ENCODE peak calls at places on chromosomes 3 and 15, in five cellular contexts. D is SJSA1; R is effector memory CD4-positive, alpha-beta T cell; I is pancreas; O is heart left ventricle. H is an unnamed sample.

GRCh38 chr3:175153595-175153994 is 294.5 kb downstream of the NAALADL2 start:
- DNase-seq in D (no peak), R (no peak), I (no peak), O (no peak), H (no peak)

GRCh38 chr3:128620268-128620691 is 30.3 kb downstream of the RPN1 start:
- DNase-seq in D (no peak), R (no peak), I (no peak), O (no peak), H (no peak)

GRCh38 chr15:91472316-91472756 is 372.3 kb downstream of the SV2B start:
- DNase-seq in D (no peak), R (peak), I (no peak), O (no peak), H (no peak)

GRCh38 chr15:81480645-81481053 is 106.6 kb upstream of the TMC3 start:
- DNase-seq in D (peak), R (no peak), I (no peak), O (no peak), H (peak)

GRCh38 chr3:118977118-118977517 is 57.5 kb downstream of the IGSF11 start:
- DNase-seq in D (no peak), R (no peak), I (no peak), O (no peak), H (no peak)

GRCh38 chr15:63718590-63719035 is 115.1 kb downstream of the HERC1 start:
- DNase-seq in D (peak), R (no peak), I (no peak), O (no peak), H (no peak)

GRCh38 chr15:61169904-61170695 is 59.0 kb downstream of the RORA start:
- DNase-seq in D (no peak), R (no peak), I (no peak), O (no peak), H (no peak)

GRCh38 chr3:17412950-17413530 is 329.4 kb downstream of the TBC1D5 start:
- DNase-seq in D (peak), R (no peak), I (no peak), O (no peak), H (no peak)

GRCh38 chr3:142279965-142280590 is 54.7 kb upstream of the GK5 start:
- DNase-seq in D (peak), R (no peak), I (no peak), O (peak), H (peak)

GRCh38 chr15:53962646-53963561 is 15.3 kb upstream of the UNC13C start:
- DNase-seq in D (peak), R (no peak), I (peak), O (no peak), H (peak)

GRCh38 chr3:129690406-129690805 is 83.9 kb upstream of the PLXND1 start:
- DNase-seq in D (peak), R (peak), I (no peak), O (no peak), H (no peak)

GRCh38 chr15:90221251-90221900 is 12.4 kb downstream of the CIB1 start:
- DNase-seq in D (peak), R (no peak), I (peak), O (peak), H (peak)

GRCh38 chr3:29527251-29527650 is 246.4 kb downstream of the RBMS3 start:
- DNase-seq in D (no peak), R (no peak), I (no peak), O (no peak), H (no peak)

GRCh38 chr3:98717584-98717983 is 45.6 kb upstream of the ST3GAL6 start:
- DNase-seq in D (no peak), R (no peak), I (no peak), O (no peak), H (no peak)

GRCh38 chr15:20358066-20358780 is 183.4 kb downstream of the GOLGA6L6 start:
- DNase-seq in D (no peak), R (no peak), I (peak), O (peak), H (peak)

GRCh38 chr15:58738051-58738707 is 11.3 kb downstream of the ADAM10 start:
- DNase-seq in D (no peak), R (no peak), I (no peak), O (no peak), H (no peak)

GRCh38 chr15:75348563-75349350 is 1.9 kb downstream of the NEIL1 start:
- DNase-seq in D (no peak), R (no peak), I (peak), O (no peak), H (peak)

GRCh38 chr3:42172047-42172654 is 81.0 kb downstream of the TRAK1 start:
- DNase-seq in D (no peak), R (no peak), I (no peak), O (no peak), H (no peak)

GRCh38 chr3:100702082-100703014 is 6.9 kb upstream of the TFG start:
- DNase-seq in D (no peak), R (no peak), I (no peak), O (no peak), H (no peak)

GRCh38 chr15:90638963-90639362 is 78.2 kb upstream of the BLM start:
- DNase-seq in D (no peak), R (no peak), I (no peak), O (no peak), H (no peak)

GRCh38 chr3:94066829-94067470 is 4.1 kb downstream of the NSUN3 start:
- DNase-seq in D (no peak), R (no peak), I (no peak), O (no peak), H (no peak)

DNA sequence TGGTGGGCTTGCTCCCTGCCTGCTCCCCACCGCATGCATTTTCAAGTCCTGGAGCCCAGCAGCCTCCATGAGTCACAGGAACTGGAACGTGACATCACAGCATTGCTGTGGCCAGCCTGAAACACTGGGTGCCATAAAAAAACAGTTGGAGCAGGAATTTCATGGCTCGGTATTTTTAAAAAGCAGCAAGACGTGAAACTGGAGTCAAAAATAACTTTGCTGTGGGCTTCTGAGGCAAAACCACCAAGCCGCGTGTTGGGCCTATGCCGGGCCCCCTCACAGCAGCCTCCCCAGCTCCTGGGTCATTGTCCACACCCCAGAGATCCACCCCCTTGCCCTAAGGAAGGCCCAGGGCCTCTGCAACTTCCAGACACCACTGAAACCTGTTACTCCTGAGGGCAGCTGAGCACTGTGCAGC is 33.8 kb upstream of the DUSP7 start:
- DNase-seq in D (peak), R (no peak), I (no peak), O (no peak), H (peak)
- H3K4me3 ChIP-seq in D (no peak), R (no peak), I (no peak), O (no peak), H (no peak)

DNA sequence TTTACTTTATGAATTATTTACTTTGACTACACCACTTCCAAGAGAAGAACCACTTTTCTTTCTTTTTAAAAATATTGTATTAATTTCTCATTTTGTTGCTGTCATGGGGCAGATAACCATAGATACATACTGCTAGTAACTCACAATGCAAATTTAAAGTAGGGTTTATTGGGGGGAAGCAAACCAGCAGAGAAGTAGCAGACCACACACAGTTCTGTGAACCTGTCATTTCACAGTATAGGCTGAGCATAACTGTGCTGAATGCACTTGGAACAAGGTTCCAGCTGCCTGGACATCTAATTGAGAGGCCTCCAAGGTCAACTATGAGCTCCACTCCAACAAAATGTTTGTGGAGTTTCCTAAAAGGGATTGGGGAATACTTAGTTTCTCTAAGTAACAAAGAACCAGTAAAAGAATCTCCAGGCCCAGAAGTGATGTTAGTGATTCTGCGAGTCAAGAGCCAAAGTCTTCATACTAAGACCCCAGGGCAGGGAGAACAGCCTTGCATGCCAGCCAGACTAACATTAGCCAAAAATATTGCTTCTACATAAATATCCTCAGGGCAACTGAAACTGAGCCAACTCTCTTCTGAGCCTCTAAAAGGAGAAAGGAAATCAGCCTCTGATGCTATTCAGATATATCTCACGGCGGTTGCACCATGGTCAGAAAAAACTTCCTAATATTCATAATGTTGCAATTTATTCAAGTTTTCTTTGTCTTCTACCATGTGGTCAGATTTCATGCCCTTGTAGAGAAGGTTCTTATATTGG is 856.4 kb upstream of the ALCAM start:
- DNase-seq in D (no peak), R (no peak), I (no peak), O (no peak), H (no peak)
- H3K4me3 ChIP-seq in D (no peak), R (no peak), I (no peak), O (no peak), H (no peak)

DNA sequence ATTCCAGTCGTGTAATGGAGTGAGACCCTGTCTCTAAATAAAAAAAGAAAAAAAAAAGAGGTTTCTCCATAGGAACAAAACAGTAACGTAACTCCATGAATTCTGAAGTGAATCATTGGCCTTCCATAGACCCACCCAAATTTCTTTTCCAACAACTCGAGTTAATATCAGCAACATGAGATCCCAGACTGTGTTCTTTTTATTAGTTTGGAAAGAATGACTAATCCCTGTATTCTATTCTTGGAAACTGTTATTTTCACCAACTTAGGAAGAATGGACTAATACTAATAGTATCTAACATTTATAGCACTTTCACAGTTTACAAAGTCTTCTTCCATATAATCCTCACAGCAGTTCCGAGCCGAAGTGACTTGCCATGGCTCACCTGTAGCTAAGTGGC is 72.7 kb upstream of the SLC4A7 start:
- DNase-seq in D (no peak), R (no peak), I (no peak), O (no peak), H (no peak)
- H3K4me3 ChIP-seq in D (no peak), R (no peak), I (no peak), O (no peak), H (no peak)

DNA sequence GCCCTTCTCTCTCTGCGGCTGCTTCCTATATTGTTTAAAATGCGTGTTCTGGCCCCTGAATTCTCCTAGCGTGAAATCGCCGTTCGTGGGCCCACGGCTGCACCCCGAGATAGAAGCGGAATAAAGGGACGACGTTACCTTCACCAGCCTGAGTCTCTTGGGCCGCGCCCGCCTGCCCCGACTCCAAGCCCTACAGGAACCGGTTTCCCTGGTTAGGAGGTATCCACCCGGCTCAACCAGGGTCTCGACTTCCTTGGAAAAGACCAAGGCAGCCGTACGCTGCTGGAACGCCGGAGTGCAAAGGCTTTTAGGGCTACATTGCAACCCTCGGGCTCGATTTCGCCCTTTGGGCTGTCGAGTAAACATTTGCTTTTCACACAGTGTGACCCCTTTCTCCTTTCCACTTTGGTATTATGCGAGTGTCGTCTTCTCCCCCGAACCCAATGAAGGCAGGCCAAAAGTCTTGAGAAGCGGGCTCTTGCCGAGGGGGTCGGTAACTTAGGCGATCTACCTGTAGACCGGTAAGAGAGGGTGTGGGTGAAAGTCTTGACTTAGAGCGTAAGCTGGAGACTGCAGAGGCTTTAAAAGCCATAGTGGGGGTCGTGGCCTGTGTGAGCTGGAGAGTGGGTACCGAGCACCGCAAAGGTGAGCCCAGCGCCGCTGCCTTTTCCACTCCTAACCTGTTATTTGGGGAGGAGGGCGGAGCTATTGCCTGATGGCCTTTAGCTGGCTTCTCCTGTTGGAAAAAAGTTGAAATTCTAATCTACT is 2.0 kb downstream of the TRIM71 start:
- DNase-seq in D (no peak), R (no peak), I (peak), O (no peak), H (no peak)
- H3K4me3 ChIP-seq in D (no peak), R (no peak), I (no peak), O (no peak), H (no peak)

GRCh38 chr15:96332854-96333193 is 2.3 kb downstream of the NR2F2 start:
- DNase-seq in D (no peak), R (no peak), I (no peak), O (no peak), H (no peak)
- H3K4me3 ChIP-seq in D (peak), R (peak), I (peak), O (peak), H (peak)

GRCh38 chr3:178059124-178059523 is 477.1 kb upstream of the KCNMB2 start:
- DNase-seq in D (no peak), R (no peak), I (no peak), O (no peak), H (no peak)
- H3K4me3 ChIP-seq in D (no peak), R (no peak), I (no peak), O (no peak), H (no peak)